ENCODE peak calls at places on chromosomes 11 and 22, in five cellular contexts. C is iris pigment epithelial cell, J is dorsolateral prefrontal cortex, A is dermis blood vessel endothelial cell, L is SW 1271. T is an unnamed sample.

GRCh38 chr22:48709453-48709852 is 1118.2 kb downstream of the BRD1 start:
- DNase-seq in C (no peak), J (peak), A (no peak), L (no peak), T (no peak)

GRCh38 chr11:117328414-117329010 is 858 bp downstream of the CEP164 start:
- DNase-seq in C (peak), J (no peak), A (peak), L (no peak), T (peak)

GRCh38 chr11:9039194-9039593 is 35.4 kb upstream of the NRIP3 start:
- DNase-seq in C (peak), J (no peak), A (no peak), L (no peak), T (no peak)

GRCh38 chr11:111540921-111541208 is 345 bp downstream of the LAYN start:
- DNase-seq in C (no peak), J (no peak), A (peak), L (no peak), T (peak)

GRCh38 chr11:103584021-103584420 is 452.4 kb upstream of the DDI1 start:
- DNase-seq in C (no peak), J (no peak), A (no peak), L (no peak), T (no peak)

GRCh38 chr11:33539659-33540249 is 160.9 kb downstream of the C11orf91 start:
- DNase-seq in C (no peak), J (no peak), A (peak), L (no peak), T (no peak)

GRCh38 chr11:34234086-34234740 is 123.6 kb downstream of the ABTB2 start:
- DNase-seq in C (peak), J (no peak), A (peak), L (peak), T (peak)

GRCh38 chr22:38835888-38836301 is 7.9 kb downstream of the NPTXR start:
- DNase-seq in C (peak), J (no peak), A (no peak), L (no peak), T (no peak)

GRCh38 chr11:67079065-67079464 is 22.4 kb downstream of the RHOD start:
- DNase-seq in C (no peak), J (no peak), A (no peak), L (no peak), T (no peak)

GRCh38 chr11:75263944-75264349 is 23.4 kb downstream of the TPBGL start:
- DNase-seq in C (no peak), J (peak), A (peak), L (no peak), T (peak)

GRCh38 chr11:117185739-117186430 is 7.3 kb downstream of the SIDT2 start:
- DNase-seq in C (no peak), J (peak), A (no peak), L (no peak), T (no peak)